ENCODE peak calls at places on chromosomes 3 and 15, in eight cellular contexts. S is iPS DF 6.9, J is AG04450, W is left lung, E is HCT116, R is GM12878, B is lower lobe of right lung, I is psoas muscle. T is an unnamed sample.

GRCh38 chr15:97084650-97085049 is 754.1 kb downstream of the NR2F2 start:
- DNase-seq in S (no peak), J (no peak), W (no peak), E (no peak), R (no peak), B (no peak), I (no peak), T (peak)

GRCh38 chr3:58388550-58389061 is 45.0 kb downstream of the PDHB start:
- DNase-seq in S (no peak), J (peak), W (no peak), E (no peak), R (no peak), B (no peak), I (no peak), T (no peak)

GRCh38 chr3:48879307-48879993 is 19.2 kb downstream of the SLC25A20 start:
- DNase-seq in S (no peak), J (no peak), W (no peak), E (no peak), R (no peak), B (no peak), I (no peak), T (no peak)

GRCh38 chr3:72782521-72782920 is 65.7 kb downstream of the SHQ1 start:
- DNase-seq in S (no peak), J (no peak), W (no peak), E (no peak), R (no peak), B (no peak), I (no peak), T (no peak)

GRCh38 chr3:4986611-4987373 is 7.6 kb downstream of the BHLHE40 start:
- DNase-seq in S (no peak), J (peak), W (peak), E (peak), R (no peak), B (peak), I (peak), T (peak)

GRCh38 chr3:150589759-150590158 is 13.4 kb upstream of the SELENOT start:
- DNase-seq in S (no peak), J (no peak), W (no peak), E (no peak), R (no peak), B (no peak), I (no peak), T (no peak)

GRCh38 chr3:94704467-94704866 is 641.6 kb downstream of the NSUN3 start:
- DNase-seq in S (no peak), J (no peak), W (no peak), E (no peak), R (no peak), B (no peak), I (no peak), T (no peak)

GRCh38 chr15:98914626-98915025 is 93.0 kb downstream of the PGPEP1L start:
- DNase-seq in S (no peak), J (peak), W (no peak), E (no peak), R (no peak), B (no peak), I (no peak), T (no peak)

GRCh38 chr15:90681480-90681879 is 35.7 kb upstream of the BLM start:
- DNase-seq in S (no peak), J (peak), W (no peak), E (no peak), R (no peak), B (no peak), I (peak), T (no peak)

GRCh38 chr15:34160735-34161134 is 49.2 kb downstream of the KATNBL1 start:
- DNase-seq in S (no peak), J (no peak), W (no peak), E (no peak), R (no peak), B (no peak), I (no peak), T (no peak)

GRCh38 chr3:114405202-114405601 is 111.4 kb downstream of the TIGIT start:
- DNase-seq in S (no peak), J (no peak), W (no peak), E (no peak), R (no peak), B (no peak), I (no peak), T (no peak)

GRCh38 chr3:124962403-124962940 is 27.9 kb upstream of the MUC13 start:
- DNase-seq in S (no peak), J (no peak), W (no peak), E (no peak), R (no peak), B (no peak), I (no peak), T (no peak)

GRCh38 chr3:178966299-178967183 is 105.1 kb downstream of the ZMAT3 start:
- DNase-seq in S (no peak), J (no peak), W (no peak), E (peak), R (peak), B (no peak), I (no peak), T (peak)

GRCh38 chr3:179260949-179261765 is 10.2 kb upstream of the KCNMB3 start:
- DNase-seq in S (no peak), J (peak), W (peak), E (no peak), R (no peak), B (peak), I (peak), T (peak)

GRCh38 chr3:41464401-41464800 is 265.1 kb downstream of the CTNNB1 start:
- DNase-seq in S (no peak), J (no peak), W (no peak), E (no peak), R (no peak), B (no peak), I (no peak), T (no peak)

GRCh38 chr3:47444103-47444502 is 31.6 kb downstream of the SCAP start:
- DNase-seq in S (no peak), J (no peak), W (no peak), E (no peak), R (no peak), B (no peak), I (no peak), T (no peak)

GRCh38 chr15:48592221-48592731 is 53.2 kb downstream of the FBN1 start:
- DNase-seq in S (no peak), J (peak), W (no peak), E (no peak), R (no peak), B (no peak), I (no peak), T (no peak)

GRCh38 chr3:189726277-189726676 is 95.1 kb downstream of the TP63 start:
- DNase-seq in S (no peak), J (no peak), W (no peak), E (no peak), R (no peak), B (no peak), I (no peak), T (no peak)

GRCh38 chr3:102297259-102297658 is 137.6 kb upstream of the ZPLD1 start:
- DNase-seq in S (no peak), J (no peak), W (no peak), E (no peak), R (no peak), B (no peak), I (no peak), T (no peak)

GRCh38 chr15:96123028-96123400 is 207.5 kb upstream of the NR2F2 start:
- DNase-seq in S (no peak), J (no peak), W (no peak), E (no peak), R (no peak), B (no peak), I (no peak), T (no peak)

GRCh38 chr15:52078876-52079700 is 33.5 kb downstream of the BCL2L10 start:
- DNase-seq in S (peak), J (no peak), W (peak), E (peak), R (no peak), B (peak), I (peak), T (peak)

GRCh38 chr15:23402544-23402943 is 44.5 kb downstream of the GOLGA6L2 start:
- DNase-seq in S (no peak), J (no peak), W (no peak), E (no peak), R (no peak), B (no peak), I (no peak), T (no peak)
- H3K27ac ChIP-seq in S (no peak), J (no peak), W (no peak), E (no peak), R (no peak), B (no peak), I (no peak), T (no peak)

GRCh38 chr15:73909616-73910015 is 16.6 kb upstream of the LOXL1 start:
- DNase-seq in S (no peak), J (no peak), W (no peak), E (no peak), R (no peak), B (no peak), I (no peak), T (no peak)
- H3K27ac ChIP-seq in S (no peak), J (no peak), W (no peak), E (no peak), R (no peak), B (no peak), I (no peak), T (no peak)

DNA sequence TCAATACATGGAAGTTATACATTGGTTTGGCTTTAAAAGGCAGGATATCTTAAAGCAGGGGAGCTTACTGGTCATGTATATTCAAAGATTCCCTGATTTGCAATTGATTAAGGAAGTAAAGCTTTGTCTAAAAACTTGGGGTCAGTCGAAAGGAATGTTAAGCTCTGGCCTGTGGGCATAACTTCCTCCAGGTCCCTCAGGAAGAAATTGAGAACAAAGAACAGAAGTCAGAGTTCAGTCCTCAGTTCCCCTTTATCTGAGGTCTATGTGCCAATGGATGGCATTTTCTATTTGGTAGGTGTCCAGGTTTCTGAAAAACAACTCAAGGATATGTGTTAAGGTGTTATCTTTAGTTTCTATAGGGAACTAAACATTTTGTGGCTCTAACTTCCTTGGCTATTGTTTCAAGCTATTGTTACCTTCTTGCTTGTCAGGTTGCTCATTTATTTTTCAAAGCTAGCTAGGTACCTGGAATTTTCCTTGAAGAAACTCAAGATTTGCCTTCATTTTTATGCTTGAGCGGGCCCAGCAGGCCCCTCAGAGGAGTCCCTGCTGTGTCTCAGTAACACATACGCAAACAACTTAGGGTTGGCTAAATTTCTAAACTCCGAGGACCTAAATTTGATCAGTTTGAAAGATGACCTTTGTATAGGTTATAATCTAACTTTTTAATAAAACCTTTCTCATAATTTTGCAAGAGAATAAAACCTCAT is 135.0 kb upstream of the UBE2E2 start:
- DNase-seq in S (no peak), J (no peak), W (no peak), E (no peak), R (no peak), B (no peak), I (no peak), T (no peak)
- H3K27ac ChIP-seq in S (no peak), J (no peak), W (no peak), E (no peak), R (no peak), B (no peak), I (no peak), T (no peak)

GRCh38 chr3:191470080-191470479 is 9.1 kb downstream of the PYDC2 start:
- DNase-seq in S (no peak), J (no peak), W (no peak), E (no peak), R (no peak), B (no peak), I (no peak), T (no peak)

GRCh38 chr3:191470543-191470942 is 9.6 kb downstream of the PYDC2 start:
- DNase-seq in S (no peak), J (no peak), W (no peak), E (no peak), R (no peak), B (no peak), I (no peak), T (no peak)

GRCh38 chr3:191476053-191476787 is 15.3 kb downstream of the PYDC2 start:
- DNase-seq in S (no peak), J (no peak), W (no peak), E (peak), R (no peak), B (no peak), I (no peak), T (no peak)

DNA sequence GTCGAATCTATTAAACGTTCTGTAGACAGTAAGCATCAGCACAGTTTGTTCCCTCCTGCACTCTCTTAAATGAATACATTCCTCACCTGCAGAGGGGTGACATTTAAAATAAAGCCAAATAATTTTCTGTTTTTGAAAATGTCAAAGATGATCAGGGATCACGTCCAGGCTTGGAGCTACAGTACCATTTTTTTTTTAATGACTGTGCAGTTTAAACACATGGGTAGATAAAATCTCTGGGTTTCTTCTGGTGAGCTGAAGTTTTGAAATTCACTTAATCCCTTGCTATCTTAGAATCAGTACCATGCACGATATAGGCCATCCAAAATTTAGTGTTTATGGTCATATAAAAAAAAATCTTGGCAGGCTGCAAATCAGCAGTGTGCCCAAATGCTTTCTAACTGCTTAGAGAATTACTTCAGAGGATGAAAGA is 12.8 kb downstream of the PYDC2 start:
- DNase-seq in S (no peak), J (no peak), W (no peak), E (no peak), R (no peak), B (no peak), I (no peak), T (no peak)
- H3K27ac ChIP-seq in S (no peak), J (no peak), W (no peak), E (no peak), R (no peak), B (no peak), I (no peak), T (no peak)

GRCh38 chr3:130907500-130907899 is 13.6 kb downstream of the ATP2C1 start:
- DNase-seq in S (no peak), J (no peak), W (no peak), E (no peak), R (no peak), B (no peak), I (no peak), T (no peak)

GRCh38 chr3:130903412-130903908 is 9.6 kb downstream of the ATP2C1 start:
- DNase-seq in S (no peak), J (no peak), W (no peak), E (no peak), R (no peak), B (no peak), I (no peak), T (no peak)

GRCh38 chr3:130906374-130906995 is 12.6 kb downstream of the ATP2C1 start:
- DNase-seq in S (no peak), J (no peak), W (no peak), E (no peak), R (no peak), B (no peak), I (no peak), T (no peak)

GRCh38 chr3:130907966-130908365 is 14.1 kb downstream of the ATP2C1 start:
- DNase-seq in S (no peak), J (no peak), W (no peak), E (no peak), R (no peak), B (no peak), I (no peak), T (no peak)

DNA sequence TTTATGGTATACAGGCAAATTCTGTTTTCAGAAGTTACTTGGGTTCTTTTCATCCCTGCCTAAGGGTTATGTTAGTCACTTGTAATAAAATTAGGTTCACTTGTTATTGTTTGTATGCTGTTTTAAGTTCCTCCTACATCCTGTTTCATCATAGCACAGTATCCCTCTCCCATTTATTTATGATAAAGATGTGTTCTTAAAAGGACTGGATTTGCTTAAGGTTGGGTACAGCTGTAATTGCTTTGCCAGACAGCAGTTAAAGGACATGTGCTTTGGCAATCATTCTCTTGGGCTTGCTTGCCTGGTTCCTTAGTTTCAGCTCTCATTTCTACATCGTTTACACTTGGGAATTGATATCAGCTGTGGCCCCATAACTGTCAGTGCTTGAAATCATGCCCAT is 11.7 kb downstream of the ATP2C1 start:
- DNase-seq in S (no peak), J (no peak), W (no peak), E (no peak), R (no peak), B (no peak), I (no peak), T (no peak)
- H3K27ac ChIP-seq in S (no peak), J (no peak), W (no peak), E (no peak), R (no peak), B (no peak), I (peak), T (no peak)

GRCh38 chr3:160027541-160028195 is 39.0 kb downstream of the IL12A start:
- DNase-seq in S (no peak), J (peak), W (no peak), E (no peak), R (peak), B (no peak), I (no peak), T (no peak)
- H3K27ac ChIP-seq in S (no peak), J (peak), W (no peak), E (no peak), R (peak), B (no peak), I (no peak), T (no peak)

T was measured in SJCRH30.